ENCODE peak calls at places on chromosomes 16 and 17, in seven cellular contexts. M, K, T, J, B, Z and L are unnamed samples.

GRCh38 chr16:22191966-22192260 is 14.2 kb upstream of the EEF2K start:
- DNase-seq in M (no peak), K (no peak), T (no peak), J (peak), B (peak), Z (no peak), L (no peak)

GRCh38 chr17:48637323-48638260 is 11.4 kb upstream of the HOXB9 start:
- DNase-seq in M (no peak), K (no peak), T (no peak), J (no peak), B (no peak), Z (peak), L (peak)

GRCh38 chr17:4163951-4164350 is 21.0 kb downstream of the CYB5D2 start:
- DNase-seq in M (no peak), K (no peak), T (no peak), J (no peak), B (peak), Z (no peak), L (peak)

GRCh38 chr17:30251931-30252330 is 16.4 kb upstream of the SLC6A4 start:
- DNase-seq in M (no peak), K (no peak), T (no peak), J (no peak), B (no peak), Z (no peak), L (no peak)

GRCh38 chr17:75773808-75774470 is 8.9 kb upstream of the GALK1 start:
- DNase-seq in M (no peak), K (peak), T (no peak), J (peak), B (peak), Z (no peak), L (no peak)

GRCh38 chr17:45128989-45129388 is 3.3 kb downstream of the PLCD3 start:
- DNase-seq in M (no peak), K (no peak), T (no peak), J (no peak), B (no peak), Z (no peak), L (no peak)

GRCh38 chr16:50955311-50955710 is 195.8 kb downstream of the SALL1 start:
- DNase-seq in M (no peak), K (no peak), T (no peak), J (no peak), B (no peak), Z (no peak), L (no peak)

GRCh38 chr17:81197831-81198490 is 24.8 kb downstream of the CEP131 start:
- DNase-seq in M (no peak), K (no peak), T (no peak), J (no peak), B (no peak), Z (no peak), L (no peak)

GRCh38 chr17:51427259-51428255 is 167.2 kb downstream of the UTP18 start:
- DNase-seq in M (no peak), K (no peak), T (no peak), J (no peak), B (no peak), Z (no peak), L (no peak)

GRCh38 chr16:47774661-47775060 is 313.5 kb downstream of the PHKB start:
- DNase-seq in M (no peak), K (no peak), T (peak), J (no peak), B (no peak), Z (peak), L (peak)

GRCh38 chr16:69762843-69763556 is 868 bp downstream of the WWP2 start:
- DNase-seq in M (peak), K (no peak), T (peak), J (no peak), B (no peak), Z (peak), L (peak)

GRCh38 chr16:87431926-87432325 is 39.8 kb downstream of the MAP1LC3B start:
- DNase-seq in M (no peak), K (no peak), T (peak), J (no peak), B (peak), Z (no peak), L (peak)

GRCh38 chr16:12419151-12419550 is 384.5 kb downstream of the CPPED1 start:
- DNase-seq in M (no peak), K (no peak), T (no peak), J (no peak), B (no peak), Z (no peak), L (no peak)

GRCh38 chr16:56370836-56371235 is 54.5 kb downstream of the AMFR start:
- DNase-seq in M (no peak), K (peak), T (no peak), J (no peak), B (peak), Z (no peak), L (peak)

GRCh38 chr16:2476345-2476720 is 1.4 kb downstream of the TBC1D24 start:
- DNase-seq in M (no peak), K (no peak), T (no peak), J (no peak), B (no peak), Z (no peak), L (no peak)

GRCh38 chr17:46158323-46159296 is 34.6 kb downstream of the KANSL1 start:
- DNase-seq in M (no peak), K (no peak), T (no peak), J (no peak), B (no peak), Z (no peak), L (no peak)

GRCh38 chr16:85429776-85430522 is 183.2 kb upstream of the GSE1 start:
- DNase-seq in M (no peak), K (peak), T (no peak), J (no peak), B (no peak), Z (peak), L (no peak)

GRCh38 chr17:48596000-48596734 is 2.6 kb upstream of the HOXB5 start:
- DNase-seq in M (no peak), K (no peak), T (no peak), J (no peak), B (peak), Z (no peak), L (no peak)

GRCh38 chr17:14922421-14922820 is 342.7 kb downstream of the PMP22 start:
- DNase-seq in M (no peak), K (peak), T (no peak), J (no peak), B (no peak), Z (no peak), L (peak)

GRCh38 chr16:10828851-10829331 is 10.3 kb upstream of the TVP23A start:
- DNase-seq in M (no peak), K (peak), T (peak), J (peak), B (peak), Z (peak), L (peak)

GRCh38 chr16:86035906-86036305 is 136.9 kb downstream of the IRF8 start:
- DNase-seq in M (no peak), K (no peak), T (no peak), J (no peak), B (no peak), Z (no peak), L (no peak)

GRCh38 chr17:81251943-81252301 is 12.8 kb downstream of the NDUFAF8 start:
- DNase-seq in M (no peak), K (no peak), T (no peak), J (no peak), B (no peak), Z (no peak), L (no peak)

GRCh38 chr17:410674-411401 is 58.2 kb upstream of the RPH3AL start:
- DNase-seq in M (no peak), K (peak), T (no peak), J (no peak), B (no peak), Z (no peak), L (peak)

GRCh38 chr16:48613061-48613957 is 3.3 kb upstream of the N4BP1 start:
- DNase-seq in M (peak), K (no peak), T (peak), J (no peak), B (peak), Z (peak), L (peak)

GRCh38 chr17:36149296-36149820 is 27.1 kb downstream of the TBC1D3B start:
- DNase-seq in M (no peak), K (peak), T (peak), J (peak), B (peak), Z (no peak), L (peak)

GRCh38 chr17:19448341-19449268 is 37.6 kb downstream of the RNF112 start:
- DNase-seq in M (no peak), K (no peak), T (peak), J (no peak), B (peak), Z (no peak), L (peak)

GRCh38 chr16:17590711-17591654 is 120.2 kb upstream of the XYLT1 start:
- DNase-seq in M (no peak), K (no peak), T (no peak), J (no peak), B (no peak), Z (no peak), L (no peak)

GRCh38 chr16:14539156-14539555 is 90.9 kb downstream of the PARN start:
- DNase-seq in M (no peak), K (no peak), T (no peak), J (no peak), B (no peak), Z (no peak), L (no peak)

GRCh38 chr17:700504-701094 is 14.0 kb downstream of the VPS53 start:
- DNase-seq in M (peak), K (no peak), T (no peak), J (no peak), B (peak), Z (no peak), L (peak)

GRCh38 chr17:48544356-48545021 is 420 bp downstream of the HOXB2 start:
- DNase-seq in M (no peak), K (peak), T (no peak), J (peak), B (peak), Z (peak), L (peak)

GRCh38 chr17:75876938-75877751 is 1.2 kb downstream of the TRIM47 start:
- DNase-seq in M (peak), K (peak), T (peak), J (peak), B (peak), Z (peak), L (peak)

GRCh38 chr16:19136549-19137196 is 22.9 kb downstream of the ITPRIPL2 start:
- DNase-seq in M (no peak), K (no peak), T (no peak), J (no peak), B (peak), Z (peak), L (peak)

GRCh38 chr16:15440852-15441251 is 6.5 kb downstream of the BMERB1 start:
- DNase-seq in M (no peak), K (no peak), T (peak), J (no peak), B (no peak), Z (no peak), L (peak)

GRCh38 chr16:46817961-46818360 is 13.0 kb downstream of the C16orf87 start:
- DNase-seq in M (no peak), K (no peak), T (peak), J (no peak), B (no peak), Z (no peak), L (peak)

GRCh38 chr17:18106211-18106610 is 2.3 kb upstream of the MYO15A start:
- DNase-seq in M (no peak), K (no peak), T (no peak), J (no peak), B (no peak), Z (no peak), L (no peak)
- TF ChIP-seq CTCF in M (no peak), K (no peak), T (no peak), J (no peak), B (no peak), Z (no peak), L (no peak)

GRCh38 chr17:41578971-41579370 is 7.1 kb upstream of the KRT9 start:
- DNase-seq in M (no peak), K (no peak), T (no peak), J (no peak), B (no peak), Z (no peak), L (no peak)

GRCh38 chr17:41580651-41581365 is 5.9 kb downstream of the KRT14 start:
- DNase-seq in M (no peak), K (no peak), T (no peak), J (no peak), B (no peak), Z (no peak), L (no peak)

GRCh38 chr17:41578538-41578937 is 6.7 kb upstream of the KRT9 start:
- DNase-seq in M (no peak), K (no peak), T (no peak), J (no peak), B (no peak), Z (no peak), L (no peak)

GRCh38 chr17:41580244-41580575 is 6.5 kb downstream of the KRT14 start:
- DNase-seq in M (no peak), K (no peak), T (no peak), J (no peak), B (no peak), Z (no peak), L (no peak)

DNA sequence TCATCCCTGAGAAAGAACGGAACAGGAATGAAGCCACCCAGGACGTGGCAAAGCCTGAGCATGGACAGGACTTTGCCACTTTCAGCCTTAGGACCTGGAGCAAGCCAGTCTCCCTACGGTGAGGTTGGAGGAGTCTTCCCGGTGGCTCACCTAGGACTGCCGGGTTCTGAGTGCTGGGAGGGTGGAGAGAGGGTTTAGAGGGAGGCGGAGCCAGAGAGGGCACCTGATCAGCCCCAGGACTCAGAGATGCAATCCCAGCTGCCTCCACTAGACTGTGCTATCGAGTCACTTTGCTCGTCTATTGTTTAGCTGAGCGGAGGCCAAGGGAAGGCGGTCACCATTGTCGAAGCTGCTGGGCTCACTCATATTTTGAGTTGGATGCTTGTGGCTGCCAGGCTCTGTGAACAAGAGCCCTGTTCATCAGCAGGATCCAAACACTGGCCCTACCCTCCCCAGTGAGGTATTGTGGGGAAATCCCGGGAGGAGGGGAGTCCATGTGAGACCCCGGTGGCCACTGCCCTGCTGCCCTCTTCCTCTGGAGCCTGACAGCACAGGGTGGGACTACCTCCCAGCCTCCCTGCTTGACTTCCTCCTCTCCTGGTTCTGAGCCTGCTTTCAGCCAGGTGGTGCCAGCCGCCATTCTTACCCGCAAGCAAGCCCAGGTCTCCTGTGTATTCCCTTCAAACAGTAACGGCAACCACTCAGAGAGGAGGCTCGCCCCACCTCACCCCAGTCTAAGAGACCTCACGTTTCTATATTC is 7.0 kb downstream of the KRT14 start:
- DNase-seq in M (peak), K (peak), T (peak), J (peak), B (peak), Z (peak), L (peak)
- H3K4me3 ChIP-seq in M (peak), K (no peak), T (no peak), J (no peak), B (no peak), Z (no peak), L (no peak)

DNA sequence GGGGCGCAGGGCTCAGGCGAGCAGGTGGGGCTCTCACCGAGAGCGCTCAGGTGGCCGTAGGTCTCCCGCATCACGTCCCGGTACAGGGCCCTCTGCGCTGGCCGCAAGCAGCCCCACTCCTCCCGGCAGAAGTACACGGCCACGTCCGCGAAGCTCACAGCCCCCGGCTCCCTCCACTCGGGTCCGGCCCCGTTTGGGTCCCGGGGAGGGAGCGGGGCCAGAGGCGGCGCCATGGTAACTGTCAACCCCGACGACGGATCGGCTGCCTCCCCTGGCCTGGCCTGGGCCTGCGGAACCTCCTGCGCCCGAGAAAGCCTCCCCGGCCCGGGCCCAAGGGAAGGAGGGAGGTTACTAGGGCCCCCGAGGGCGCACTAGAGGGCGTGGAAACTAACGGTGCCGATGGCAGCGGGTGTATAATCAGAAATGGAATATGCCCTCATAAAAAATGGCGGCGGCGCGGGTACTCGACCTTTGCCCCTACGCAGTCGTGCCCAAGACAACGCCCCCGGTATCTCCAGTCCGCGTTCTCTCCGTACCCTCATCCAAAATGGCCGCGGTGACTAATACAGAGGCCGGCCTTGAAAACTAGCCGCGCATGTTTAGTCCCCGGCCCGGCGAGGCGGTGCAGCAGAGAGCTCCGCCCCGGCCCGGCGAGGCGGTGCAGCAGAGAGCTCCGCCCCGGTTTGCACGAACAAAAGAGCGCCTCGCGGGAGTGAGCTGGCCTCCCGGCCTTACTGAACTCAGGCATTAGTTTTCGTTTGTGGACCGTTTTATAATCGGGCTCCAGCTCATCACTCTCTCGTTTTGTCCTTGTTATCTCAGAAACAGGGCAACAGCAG is at the start of gene ZNF764:
- DNase-seq in M (peak), K (peak), T (peak), J (peak), B (peak), Z (peak), L (peak)
- TF ChIP-seq CTCF in M (no peak), K (no peak), T (no peak), J (no peak), B (no peak), Z (no peak), L (no peak)

DNA sequence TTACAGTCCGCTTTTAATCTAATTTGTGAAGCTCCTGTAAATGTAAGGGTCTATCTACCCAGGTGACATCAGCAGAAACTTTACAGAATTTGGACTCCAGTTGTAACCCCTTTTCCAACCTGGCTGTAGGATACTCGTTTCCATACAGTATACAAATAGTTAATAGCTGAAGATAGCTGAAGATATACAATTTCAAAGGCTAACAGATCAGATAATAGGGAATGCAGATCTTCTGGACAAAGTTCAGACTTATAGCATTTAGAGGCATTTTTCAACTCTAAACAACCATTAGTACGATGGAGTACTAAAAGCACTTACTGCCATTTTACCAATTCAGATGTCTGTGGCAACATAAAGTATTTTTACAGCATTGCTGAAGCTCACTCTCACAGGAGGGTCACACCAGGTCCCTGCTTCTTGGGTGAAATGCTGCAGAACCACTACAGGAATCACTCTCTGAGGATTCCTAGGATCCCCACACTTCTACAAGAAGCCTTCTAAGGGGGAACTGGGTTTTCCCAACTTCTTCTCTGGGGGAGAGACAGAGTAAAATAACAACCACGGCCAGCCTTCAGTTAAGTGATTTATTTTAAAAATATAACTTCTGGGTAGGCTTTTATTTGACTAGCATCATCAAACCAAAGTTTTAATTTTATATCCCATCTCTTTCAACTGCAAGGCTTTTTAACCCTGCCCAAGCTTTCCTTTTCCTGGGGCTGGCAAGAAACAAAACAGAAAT is 2.9 kb downstream of the VEZF1 start:
- DNase-seq in M (no peak), K (no peak), T (no peak), J (no peak), B (no peak), Z (no peak), L (no peak)
- H3K4me3 ChIP-seq in M (no peak), K (no peak), T (no peak), J (no peak), B (no peak), Z (no peak), L (no peak)

DNA sequence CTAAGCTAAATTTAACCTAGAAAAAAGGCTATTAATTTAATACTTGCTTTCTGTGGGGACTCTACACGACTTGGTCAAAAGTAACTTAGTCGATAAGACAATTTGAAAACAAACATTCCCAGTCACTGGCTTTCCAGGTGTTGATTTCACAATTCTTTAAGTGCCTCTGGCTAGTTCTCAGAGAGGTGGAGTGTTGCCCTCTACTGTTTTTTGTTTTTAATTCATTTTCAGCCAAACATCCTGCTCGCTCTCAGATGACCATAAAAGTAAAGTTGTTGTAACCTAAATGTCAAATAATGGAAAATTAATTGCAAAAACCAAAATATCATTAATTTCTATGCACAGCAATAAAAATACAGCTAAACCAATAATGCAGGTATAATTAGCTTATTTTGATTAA is 107.1 kb downstream of the MYO1D start:
- DNase-seq in M (no peak), K (no peak), T (no peak), J (no peak), B (no peak), Z (no peak), L (peak)
- TF ChIP-seq CTCF in M (no peak), K (no peak), T (peak), J (no peak), B (no peak), Z (no peak), L (no peak)

GRCh38 chr16:67892375-67892774 is 679 bp upstream of the PSKH1 start:
- DNase-seq in M (no peak), K (no peak), T (no peak), J (no peak), B (no peak), Z (no peak), L (no peak)
- H3K4me3 ChIP-seq in M (peak), K (no peak), T (peak), J (peak), B (no peak), Z (peak), L (peak)

GRCh38 chr16:83955218-83956130 is 2.4 kb downstream of the OSGIN1 start:
- DNase-seq in M (no peak), K (peak), T (peak), J (peak), B (peak), Z (no peak), L (peak)

GRCh38 chr16:83956336-83957289 is 3.6 kb downstream of the OSGIN1 start:
- DNase-seq in M (peak), K (peak), T (peak), J (peak), B (peak), Z (peak), L (peak)

GRCh38 chr16:83953796-83954576 is 946 bp downstream of the OSGIN1 start:
- DNase-seq in M (peak), K (peak), T (peak), J (no peak), B (no peak), Z (peak), L (peak)

GRCh38 chr16:83952940-83953795 is at the start of gene OSGIN1:
- DNase-seq in M (peak), K (peak), T (peak), J (peak), B (peak), Z (peak), L (peak)

GRCh38 chr16:83954577-83955016 is 1.6 kb downstream of the OSGIN1 start:
- DNase-seq in M (no peak), K (peak), T (peak), J (no peak), B (peak), Z (peak), L (peak)
- TF ChIP-seq CTCF in M (no peak), K (no peak), T (peak), J (no peak), B (no peak), Z (no peak), L (peak)